ENCODE peak calls at places on chromosomes 3 and 15, in nine cellular contexts. U is MM.1S, Y is GM23248, G is OCI-LY7, W is SK-N-SH, V is GM23338, B is HCT116, A is PC-3, L is hepatocyte. O is an unnamed sample.

GRCh38 chr3:113211370-113212154 is at the start of gene BOC:
- DNase-seq in U (peak; percentile 14), Y (peak; percentile 81), G (no peak), W (peak; percentile 76), V (peak; percentile 75), B (no peak), A (peak; percentile 69), L (peak; percentile 71), O (peak; percentile 77)

GRCh38 chr15:80480171-80480811 is 76.1 kb downstream of the ARNT2 start:
- DNase-seq in U (no peak), Y (peak; percentile 59), G (no peak), W (no peak), V (peak; percentile 30), B (no peak), A (no peak), L (no peak), O (no peak)

GRCh38 chr15:96354731-96355560 is 24.4 kb downstream of the NR2F2 start:
- DNase-seq in U (peak; percentile 7), Y (peak; percentile 92), G (no peak), W (no peak), V (no peak), B (no peak), A (peak; percentile 69), L (peak; percentile 57), O (peak; percentile 31)

GRCh38 chr3:152835311-152836102 is 576 bp downstream of the P2RY1 start:
- DNase-seq in U (peak; percentile 64), Y (peak; percentile 71), G (no peak), W (peak; percentile 62), V (peak; percentile 75), B (no peak), A (peak; percentile 40), L (peak; percentile 79), O (peak; percentile 84)

GRCh38 chr3:118447326-118447725 is 587.3 kb downstream of the IGSF11 start:
- DNase-seq in U (no peak), Y (no peak), G (no peak), W (no peak), V (no peak), B (no peak), A (no peak), L (no peak), O (no peak)

GRCh38 chr15:71974211-71974610 is 143.7 kb downstream of the MYO9A start:
- DNase-seq in U (no peak), Y (no peak), G (no peak), W (no peak), V (no peak), B (no peak), A (no peak), L (no peak), O (no peak)

GRCh38 chr3:85535517-85535916 is 576.7 kb downstream of the CADM2 start:
- DNase-seq in U (no peak), Y (no peak), G (no peak), W (no peak), V (no peak), B (no peak), A (no peak), L (no peak), O (no peak)

GRCh38 chr15:99409097-99409473 is 156.7 kb upstream of the MEF2A start:
- DNase-seq in U (no peak), Y (peak; percentile 73), G (peak; percentile 21), W (peak; percentile 70), V (peak; percentile 68), B (peak; percentile 38), A (peak; percentile 70), L (peak; percentile 72), O (peak; percentile 63)

GRCh38 chr3:149658444-149659172 is 783 bp upstream of the WWTR1 start:
- DNase-seq in U (peak; percentile 78), Y (peak; percentile 95), G (no peak), W (peak; percentile 40), V (peak; percentile 84), B (peak; percentile 52), A (peak; percentile 71), L (peak; percentile 84), O (peak; percentile 74)

GRCh38 chr15:58704155-58704825 is 45.2 kb downstream of the ADAM10 start:
- DNase-seq in U (no peak), Y (peak; percentile 45), G (no peak), W (no peak), V (no peak), B (no peak), A (no peak), L (no peak), O (no peak)

GRCh38 chr3:4835616-4836043 is 143.6 kb upstream of the BHLHE40 start:
- DNase-seq in U (no peak), Y (no peak), G (no peak), W (no peak), V (no peak), B (no peak), A (no peak), L (no peak), O (no peak)

GRCh38 chr3:132464066-132464465 is 46.8 kb downstream of the DNAJC13 start:
- DNase-seq in U (no peak), Y (peak; percentile 43), G (no peak), W (no peak), V (no peak), B (no peak), A (peak; percentile 9), L (no peak), O (no peak)

GRCh38 chr15:68372291-68372811 is 59.6 kb downstream of the ITGA11 start:
- DNase-seq in U (no peak), Y (peak; percentile 44), G (no peak), W (peak; percentile 47), V (peak; percentile 80), B (peak; percentile 18), A (peak; percentile 43), L (no peak), O (peak; percentile 75)

GRCh38 chr3:50272911-50273688 is 4.2 kb downstream of the SEMA3B start:
- DNase-seq in U (peak; percentile 85), Y (peak; percentile 81), G (peak; percentile 83), W (peak; percentile 98), V (peak; percentile 90), B (no peak), A (peak; percentile 92), L (peak; percentile 90), O (peak; percentile 89)

GRCh38 chr15:93467327-93467726 is 378.3 kb upstream of the RGMA start:
- DNase-seq in U (no peak), Y (peak; percentile 14), G (no peak), W (no peak), V (no peak), B (no peak), A (no peak), L (no peak), O (no peak)

GRCh38 chr15:64456634-64457108 is 3.7 kb upstream of the ZNF609 start:
- DNase-seq in U (no peak), Y (no peak), G (no peak), W (no peak), V (no peak), B (no peak), A (no peak), L (peak; percentile 27), O (no peak)

GRCh38 chr15:62594017-62594416 is 428.9 kb upstream of the C2CD4B start:
- DNase-seq in U (no peak), Y (no peak), G (no peak), W (no peak), V (no peak), B (no peak), A (peak; percentile 74), L (no peak), O (no peak)

DNA sequence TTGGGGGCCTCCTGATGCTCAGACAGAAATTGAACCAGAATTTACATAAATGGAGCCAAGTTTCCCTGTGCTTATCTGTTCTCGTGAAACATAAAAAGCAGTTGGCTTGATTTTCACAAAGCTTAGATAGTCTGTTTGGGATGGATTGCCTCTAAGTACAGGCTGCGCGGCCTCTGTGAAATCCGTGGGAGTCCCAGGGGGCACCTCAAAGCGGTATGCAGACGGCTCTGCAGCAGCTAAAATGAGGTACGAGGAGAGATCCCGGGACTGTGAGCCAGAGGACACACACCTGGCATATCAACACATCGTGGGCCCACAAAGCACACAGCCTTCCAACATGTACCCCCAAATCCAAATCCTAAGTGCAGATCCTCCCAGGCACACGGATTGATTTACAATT is 101.1 kb upstream of the NMNAT3 start:
- DNase-seq in U (no peak), Y (no peak), G (no peak), W (no peak), V (no peak), B (no peak), A (no peak), L (no peak), O (no peak)
- H2AFZ ChIP-seq in U (no peak overlapping the region), Y (no peak overlapping the region), G (no peak overlapping the region), W (no peak overlapping the region), V (no peak overlapping the region), B (no peak overlapping the region), A (no peak overlapping the region), L (no peak overlapping the region), O (no peak overlapping the region)

GRCh38 chr15:90979582-90979981 is 14.8 kb downstream of the PRC1 start:
- DNase-seq in U (no peak), Y (peak; percentile 22), G (no peak), W (no peak), V (no peak), B (no peak), A (no peak), L (no peak), O (no peak)
- H3K36me3 ChIP-seq in U (peaks cover 44% of the 10 kb centered on the region), Y (peaks cover 19% of the 10 kb centered on the region), G (peaks cover 98% of the 10 kb centered on the region), W (peaks cover 34% of the 10 kb centered on the region), V (peaks cover 87% of the 10 kb centered on the region), B (peaks cover 66% of the 10 kb centered on the region), A (peaks cover 79% of the 10 kb centered on the region), L (no peaks in the 10 kb centered on the region), O (peaks cover 20% of the 10 kb centered on the region)

GRCh38 chr3:143450656-143451055 is 331.1 kb downstream of the CHST2 start:
- DNase-seq in U (no peak), Y (no peak), G (no peak), W (no peak), V (no peak), B (no peak), A (no peak), L (no peak), O (peak; percentile 9)

GRCh38 chr3:143455480-143455879 is 335.9 kb downstream of the CHST2 start:
- DNase-seq in U (no peak), Y (no peak), G (no peak), W (no peak), V (no peak), B (no peak), A (no peak), L (no peak), O (no peak)
- TF ChIP-seq EZH2phosphoT487 in U (no peak), Y (no peak), G (no peak), W (no peak), V (no peak), B (no peak), A (no peak), L (no peak), O (no peak)

GRCh38 chr3:142818651-142819050 is 70.2 kb downstream of the PCOLCE2 start:
- DNase-seq in U (no peak), Y (no peak), G (no peak), W (no peak), V (no peak), B (no peak), A (no peak), L (no peak), O (no peak)

GRCh38 chr3:142819214-142819613 is 69.7 kb downstream of the PCOLCE2 start:
- DNase-seq in U (no peak), Y (no peak), G (no peak), W (no peak), V (no peak), B (no peak), A (no peak), L (no peak), O (no peak)

GRCh38 chr3:142817356-142817755 is 71.5 kb downstream of the PCOLCE2 start:
- DNase-seq in U (no peak), Y (no peak), G (no peak), W (no peak), V (no peak), B (no peak), A (no peak), L (no peak), O (no peak)

GRCh38 chr3:142815803-142816202 is 73.1 kb downstream of the PCOLCE2 start:
- DNase-seq in U (no peak), Y (no peak), G (no peak), W (no peak), V (no peak), B (no peak), A (no peak), L (no peak), O (no peak)

GRCh38 chr3:142817897-142818296 is 71.0 kb downstream of the PCOLCE2 start:
- DNase-seq in U (no peak), Y (no peak), G (no peak), W (no peak), V (no peak), B (no peak), A (no peak), L (no peak), O (no peak)
- H2AFZ ChIP-seq in U (no peak overlapping the region), Y (no peak overlapping the region), G (no peak overlapping the region), W (no peak overlapping the region), V (no peak overlapping the region), B (no peak overlapping the region), A (no peak overlapping the region), L (no peak overlapping the region), O (no peak overlapping the region)

O was measured in neural progenitor cell.